ENCODE peak calls at places on chromosome 22, in nine cellular contexts. X, G, Z, W, O, V, I, L and P are unnamed samples.

GRCh38 chr22:45335021-45335818 is 25.5 kb downstream of the FAM118A start:
- DNase-seq in G (no peak), V (peak), L (peak), W (no peak), O (peak), X (peak), I (no peak), Z (no peak), P (no peak)

GRCh38 chr22:50422961-50423815 is 51.6 kb downstream of the SBF1 start:
- DNase-seq in Z (no peak), O (no peak), G (no peak), W (no peak), V (no peak), X (no peak), L (no peak), I (no peak), P (no peak)

GRCh38 chr22:32615874-32616564 is 141.4 kb downstream of the FBXO7 start:
- DNase-seq in Z (no peak), O (no peak), X (no peak), W (no peak), I (no peak), G (no peak), L (peak), V (peak), P (no peak)

GRCh38 chr22:29503811-29504372 is 23.9 kb downstream of the NEFH start:
- DNase-seq in G (no peak), V (no peak), X (peak), Z (peak), I (no peak), L (no peak), O (peak), W (no peak), P (peak)

GRCh38 chr22:35643991-35644390 is 4.3 kb upstream of the APOL6 start:
- DNase-seq in G (no peak), I (no peak), W (no peak), O (no peak), X (no peak), L (no peak), Z (no peak), V (no peak), P (peak)

GRCh38 chr22:44091021-44091721 is 67.1 kb downstream of the PARVB start:
- DNase-seq in I (no peak), X (no peak), L (peak), O (no peak), W (no peak), Z (no peak), G (no peak), V (peak), P (peak)

GRCh38 chr22:28030442-28030841 is 111.4 kb upstream of the PITPNB start:
- DNase-seq in I (no peak), O (no peak), L (no peak), W (no peak), X (no peak), V (no peak), Z (no peak), G (no peak), P (no peak)

GRCh38 chr22:27673839-27674238 is 127.7 kb downstream of the MN1 start:
- DNase-seq in O (no peak), G (no peak), V (no peak), X (no peak), L (no peak), I (no peak), Z (no peak), W (no peak), P (no peak)

GRCh38 chr22:37905534-37906363 is at the start of gene MICALL1:
- DNase-seq in I (peak), W (peak), X (peak), L (peak), Z (no peak), V (peak), G (peak), O (peak), P (peak)

GRCh38 chr22:48754611-48755331 is 1072.9 kb downstream of the BRD1 start:
- DNase-seq in O (no peak), I (no peak), Z (no peak), V (no peak), W (no peak), G (no peak), X (no peak), L (peak), P (no peak)

GRCh38 chr22:33519140-33519973 is 400.9 kb downstream of the LARGE1 start:
- DNase-seq in L (peak), W (no peak), Z (peak), O (peak), X (peak), I (peak), G (no peak), V (peak), P (peak)

GRCh38 chr22:17712441-17712840 is 61.8 kb downstream of the BID start:
- DNase-seq in V (no peak), O (no peak), I (no peak), G (no peak), L (no peak), W (no peak), X (peak), Z (no peak), P (peak)

GRCh38 chr22:17536269-17536668 is 27.0 kb upstream of the SLC25A18 start:
- DNase-seq in V (peak), Z (no peak), O (peak), W (no peak), G (no peak), I (peak), X (peak), L (no peak), P (no peak)

GRCh38 chr22:29626497-29627195 is 23.2 kb downstream of the NF2 start:
- DNase-seq in L (no peak), G (no peak), I (no peak), V (no peak), O (peak), X (peak), Z (peak), W (no peak), P (peak)

GRCh38 chr22:43592470-43592869 is 180.7 kb downstream of the MPPED1 start:
- DNase-seq in L (peak), I (no peak), Z (no peak), W (no peak), O (no peak), V (peak), X (no peak), G (no peak), P (no peak)

GRCh38 chr22:20001082-20001638 is 15.5 kb downstream of the ARVCF start:
- DNase-seq in O (no peak), Z (no peak), G (no peak), V (peak), L (no peak), X (no peak), I (no peak), W (no peak), P (no peak)

GRCh38 chr22:48888466-48889208 is 939.0 kb downstream of the BRD1 start:
- DNase-seq in I (no peak), L (no peak), G (no peak), X (no peak), O (no peak), W (no peak), Z (no peak), V (no peak), P (no peak)

GRCh38 chr22:40567106-40567505 is 69.4 kb downstream of the MRTFA start:
- DNase-seq in X (peak), W (no peak), O (no peak), Z (peak), G (no peak), V (no peak), I (no peak), L (no peak), P (peak)

GRCh38 chr22:34414467-34415440 is 494.5 kb upstream of the LARGE1 start:
- DNase-seq in O (peak), Z (peak), I (no peak), G (no peak), L (peak), X (peak), W (no peak), V (peak), P (peak)

GRCh38 chr22:39296981-39297489 is 22.4 kb downstream of the RPL3 start:
- DNase-seq in I (no peak), L (no peak), X (no peak), G (no peak), V (no peak), O (no peak), Z (no peak), W (no peak), P (no peak)

GRCh38 chr22:41915035-41915782 is at the start of gene SHISA8:
- DNase-seq in W (no peak), I (no peak), Z (no peak), L (peak), G (peak), O (peak), X (peak), V (peak), P (peak)

GRCh38 chr22:20175597-20175900 is 24.7 kb upstream of the CCDC188 start:
- DNase-seq in Z (no peak), W (no peak), X (peak), V (no peak), I (no peak), O (no peak), L (no peak), G (no peak), P (no peak)

GRCh38 chr22:18010263-18010662 is 14.1 kb downstream of the MICAL3 start:
- DNase-seq in Z (no peak), W (no peak), O (no peak), L (no peak), V (no peak), G (no peak), I (no peak), X (no peak), P (no peak)

GRCh38 chr22:19821523-19822300 is 33.0 kb downstream of the GNB1L start:
- DNase-seq in L (peak), O (no peak), Z (no peak), V (no peak), W (no peak), X (no peak), G (no peak), I (no peak), P (no peak)

GRCh38 chr22:23237201-23237798 is 57.0 kb downstream of the BCR start:
- DNase-seq in V (peak), O (no peak), L (peak), Z (no peak), I (peak), G (no peak), W (no peak), X (no peak), P (no peak)

GRCh38 chr22:39129081-39129480 is 23.4 kb downstream of the CBX7 start:
- DNase-seq in X (no peak), L (peak), O (no peak), I (no peak), W (no peak), Z (no peak), G (no peak), V (no peak), P (no peak)

GRCh38 chr22:37206118-37206840 is 6.0 kb downstream of the SSTR3 start:
- DNase-seq in O (no peak), V (no peak), Z (no peak), I (no peak), G (no peak), X (no peak), L (no peak), W (no peak), P (no peak)

GRCh38 chr22:25375683-25376082 is 156.2 kb downstream of the CRYBB2 start:
- DNase-seq in V (peak), L (peak), G (no peak), I (no peak), W (no peak), Z (no peak), X (no peak), O (no peak), P (no peak)

GRCh38 chr22:20816559-20816958 is 42.1 kb downstream of the PI4KA start:
- DNase-seq in L (no peak), I (peak), X (no peak), Z (no peak), W (no peak), G (no peak), O (no peak), V (no peak), P (no peak)

GRCh38 chr22:46582281-46582811 is 37.8 kb upstream of the GRAMD4 start:
- DNase-seq in X (no peak), V (no peak), L (no peak), O (no peak), G (no peak), Z (no peak), W (no peak), I (no peak), P (no peak)

GRCh38 chr22:45211848-45212247 is 28.8 kb downstream of the KIAA0930 start:
- DNase-seq in L (no peak), O (peak), Z (no peak), V (no peak), X (peak), I (no peak), W (no peak), G (no peak), P (no peak)

GRCh38 chr22:23066200-23067022 is 3.9 kb upstream of the GNAZ start:
- DNase-seq in V (no peak), X (no peak), I (no peak), L (no peak), O (no peak), Z (no peak), W (no peak), G (no peak), P (no peak)

GRCh38 chr22:36872084-36872483 is 11.3 kb downstream of the NCF4 start:
- DNase-seq in Z (no peak), X (no peak), L (no peak), W (no peak), O (no peak), G (no peak), I (no peak), V (no peak), P (no peak)

GRCh38 chr22:21816787-21817496 is 50.5 kb downstream of the MAPK1 start:
- DNase-seq in V (no peak), O (peak), Z (peak), G (no peak), X (peak), L (no peak), I (no peak), W (no peak), P (peak)

GRCh38 chr22:44406581-44407403 is 91.2 kb downstream of the RTL6 start:
- DNase-seq in V (peak), L (peak), O (no peak), I (no peak), X (no peak), Z (no peak), G (no peak), W (no peak), P (no peak)

GRCh38 chr22:46894081-46894671 is 131.7 kb downstream of the TBC1D22A start:
- DNase-seq in V (no peak), Z (no peak), W (no peak), I (no peak), G (no peak), X (peak), L (no peak), O (peak), P (no peak)

GRCh38 chr22:17726561-17727243 is 47.6 kb downstream of the BID start:
- DNase-seq in V (no peak), I (no peak), G (no peak), X (peak), O (peak), Z (no peak), L (no peak), W (no peak), P (no peak)

GRCh38 chr22:31036671-31037550 is 44.2 kb upstream of the SMTN start:
- DNase-seq in V (no peak), X (peak), L (no peak), W (no peak), Z (no peak), O (peak), G (no peak), I (no peak), P (peak)